ENCODE peak calls at places on chromosomes 16 and 17, in five cellular contexts. R, E, W, A and G are unnamed samples.

GRCh38 chr16:73172621-73173312 is 124.8 kb upstream of the ZFHX3 start:
- DNase-seq in R (peak; percentile 77), E (peak; percentile 96), W (no peak), A (peak; percentile 91), G (peak; percentile 74)

GRCh38 chr16:24769806-24770205 is 40.4 kb downstream of the TNRC6A start:
- DNase-seq in R (no peak), E (peak; percentile 67), W (no peak), A (no peak), G (no peak)

GRCh38 chr17:69179227-69179952 is 37.7 kb upstream of the ABCA6 start:
- DNase-seq in R (no peak), E (peak; percentile 82), W (no peak), A (no peak), G (no peak)

GRCh38 chr17:78737332-78737731 is 44.7 kb downstream of the CYTH1 start:
- DNase-seq in R (no peak), E (peak; percentile 82), W (no peak), A (peak; percentile 38), G (no peak)

GRCh38 chr16:648071-648785 is 937 bp upstream of the WDR90 start:
- DNase-seq in R (no peak), E (peak; percentile 15), W (peak; percentile 70), A (peak; percentile 68), G (no peak)

GRCh38 chr17:75308732-75309629 is 19.7 kb upstream of the SLC25A19 start:
- DNase-seq in R (no peak), E (no peak), W (no peak), A (no peak), G (no peak)

GRCh38 chr17:43411369-43411677 is 12.5 kb downstream of the ARL4D start:
- DNase-seq in R (no peak), E (no peak), W (no peak), A (no peak), G (no peak)

GRCh38 chr17:49904904-49905303 is 57.0 kb upstream of the TAC4 start:
- DNase-seq in R (no peak), E (no peak), W (no peak), A (no peak), G (no peak)

GRCh38 chr17:73323622-73324455 is 12.0 kb upstream of the CDC42EP4 start:
- DNase-seq in R (no peak), E (peak; percentile 61), W (no peak), A (no peak), G (no peak)

GRCh38 chr17:73133911-73134649 is 30.7 kb upstream of the SSTR2 start:
- DNase-seq in R (no peak), E (no peak), W (no peak), A (no peak), G (no peak)

GRCh38 chr16:83994703-83995102 is 26.7 kb downstream of the NECAB2 start:
- DNase-seq in R (no peak), E (no peak), W (no peak), A (no peak), G (no peak)

GRCh38 chr17:9183297-9183696 is 162.0 kb downstream of the NTN1 start:
- DNase-seq in R (no peak), E (no peak), W (no peak), A (no peak), G (no peak)

GRCh38 chr16:9647981-9648701 is 534.1 kb downstream of the GRIN2A start:
- DNase-seq in R (no peak), E (peak; percentile 67), W (no peak), A (no peak), G (peak; percentile 3)

GRCh38 chr17:79114455-79115301 is 40.1 kb downstream of the ENGASE start:
- DNase-seq in R (peak; percentile 68), E (peak; percentile 28), W (no peak), A (peak; percentile 97), G (peak; percentile 59)

GRCh38 chr17:76076765-76077581 is 2.0 kb upstream of the ZACN start:
- DNase-seq in R (no peak), E (no peak), W (peak; percentile 52), A (no peak), G (no peak)

GRCh38 chr17:57993471-57994365 is 5.7 kb upstream of the VEZF1 start:
- DNase-seq in R (no peak), E (no peak), W (no peak), A (peak; percentile 56), G (no peak)

GRCh38 chr16:27779719-27780161 is 229.8 kb downstream of the KATNIP start:
- DNase-seq in R (no peak), E (peak; percentile 48), W (no peak), A (peak; percentile 3), G (no peak)

GRCh38 chr17:44919885-44920564 is 4.7 kb upstream of the GFAP start:
- DNase-seq in R (peak; percentile 85), E (peak; percentile 90), W (peak; percentile 63), A (peak; percentile 78), G (peak; percentile 72)

GRCh38 chr17:65959630-65960029 is 232.3 kb downstream of the CEP112 start:
- DNase-seq in R (no peak), E (no peak), W (no peak), A (no peak), G (no peak)

GRCh38 chr16:87601322-87602004 is 845 bp upstream of the JPH3 start:
- DNase-seq in R (no peak), E (no peak), W (no peak), A (no peak), G (no peak)

GRCh38 chr17:59693582-59693981 is 13.6 kb downstream of the PTRH2 start:
- DNase-seq in R (no peak), E (no peak), W (no peak), A (no peak), G (no peak)

GRCh38 chr16:27595461-27595860 is 45.5 kb downstream of the KATNIP start:
- DNase-seq in R (no peak), E (no peak), W (no peak), A (no peak), G (no peak)

GRCh38 chr16:50940275-50940854 is 198.5 kb downstream of the CYLD start:
- DNase-seq in R (no peak), E (no peak), W (no peak), A (peak; percentile 2), G (no peak)